ENCODE peak calls at places on chromosomes 5 and 9, in six cellular contexts. V is neuronal stem cell, W is IMR-90, Z is mesenchymal stem cell, H is H1, S is trophoblast cell. A is an unnamed sample.
A peak's percentile ranks its signal among the peaks of the same experiment; 100 is the strongest.

GRCh38 chr9:130927995-130928900 is 10.8 kb downstream of the FIBCD1 start:
- DNase-seq in Z (no peak), H (no peak), W (peak; percentile 72), S (no peak), V (no peak), A (no peak)

GRCh38 chr5:179900707-179901106 is 7.0 kb downstream of the TBC1D9B start:
- DNase-seq in S (no peak), W (no peak), H (no peak), V (no peak), Z (no peak), A (no peak)

GRCh38 chr5:41636605-41637004 is 126.2 kb upstream of the PLCXD3 start:
- DNase-seq in S (peak; percentile 55), W (peak; percentile 28), H (no peak), Z (peak; percentile 4), V (peak; percentile 20), A (peak; percentile 79)

GRCh38 chr5:139637438-139638089 is 10.6 kb upstream of the CXXC5 start:
- DNase-seq in V (no peak), S (peak; percentile 71), H (no peak), Z (peak; percentile 90), W (peak; percentile 74), A (peak; percentile 89)

GRCh38 chr9:97895695-97896332 is 26.5 kb downstream of the TRMO start:
- DNase-seq in H (no peak), Z (peak; percentile 3), V (no peak), S (peak; percentile 30), W (peak; percentile 15), A (peak; percentile 86)

GRCh38 chr5:135024956-135025729 is 8.9 kb downstream of the PITX1 start:
- DNase-seq in Z (peak; percentile 41), S (peak; percentile 8), H (no peak), W (no peak), V (no peak), A (no peak)

GRCh38 chr9:131875828-131876485 is 136.1 kb upstream of the RAPGEF1 start:
- DNase-seq in Z (no peak), S (no peak), H (no peak), V (no peak), W (peak; percentile 57), A (no peak)

GRCh38 chr5:124741711-124742496 is 4.5 kb downstream of the ZNF608 start:
- DNase-seq in H (no peak), V (peak; percentile 84), Z (peak; percentile 93), S (no peak), W (peak; percentile 83), A (peak; percentile 92)

GRCh38 chr5:167783145-167783817 is 508.2 kb upstream of the WWC1 start:
- DNase-seq in V (no peak), Z (no peak), S (no peak), H (no peak), W (no peak), A (no peak)

GRCh38 chr5:180640765-180641565 is 8.4 kb downstream of the FLT4 start:
- DNase-seq in H (no peak), Z (no peak), V (no peak), W (no peak), S (no peak), A (no peak)

GRCh38 chr5:42491699-42492098 is 68.5 kb downstream of the GHR start:
- DNase-seq in S (peak; percentile 96), H (no peak), Z (peak; percentile 16), W (no peak), V (peak; percentile 9), A (peak; percentile 93)

GRCh38 chr5:80492741-80493140 is 4.8 kb downstream of the FAM151B start:
- DNase-seq in W (no peak), Z (no peak), S (no peak), V (no peak), H (no peak), A (no peak)

GRCh38 chr5:7897014-7897600 is 28.2 kb downstream of the MTRR start:
- DNase-seq in H (peak; percentile 9), Z (peak; percentile 46), W (peak; percentile 52), V (no peak), S (peak; percentile 27), A (peak; percentile 70)

GRCh38 chr9:108271646-108272349 is 584.0 kb downstream of the ACTL7B start:
- DNase-seq in W (peak; percentile 88), Z (peak; percentile 96), V (peak; percentile 30), S (peak; percentile 23), H (no peak), A (peak; percentile 75)
- H2BK120ac ChIP-seq in W (peak overlapping the region; percentile 26), Z (no peak overlapping the region), V (no peak overlapping the region), S (no peak overlapping the region), H (no peak overlapping the region), A (no peak overlapping the region)

GRCh38 chr9:33233659-33234335 is 6.2 kb upstream of the SPINK4 start:
- DNase-seq in Z (peak; percentile 82), H (no peak), V (no peak), W (peak; percentile 99), S (no peak), A (no peak)
- H3K4me3 ChIP-seq in Z (no peak overlapping the region), H (no peak overlapping the region), V (no peak overlapping the region), W (no peak overlapping the region), S (no peak overlapping the region), A (no peak overlapping the region)

GRCh38 chr5:143554194-143554717 is 150.8 kb upstream of the NR3C1 start:
- DNase-seq in S (peak; percentile 87), H (no peak), W (peak; percentile 99), Z (peak; percentile 85), V (no peak), A (no peak)

GRCh38 chr5:143554918-143555477 is 151.5 kb upstream of the NR3C1 start:
- DNase-seq in H (no peak), Z (peak; percentile 83), W (peak; percentile 84), V (no peak), S (peak; percentile 64), A (no peak)

GRCh38 chr5:143550985-143551630 is 147.6 kb upstream of the NR3C1 start:
- DNase-seq in Z (no peak), S (no peak), H (no peak), W (peak; percentile 40), V (no peak), A (no peak)

GRCh38 chr5:143551765-143552164 is 148.3 kb upstream of the NR3C1 start:
- DNase-seq in H (no peak), Z (no peak), S (no peak), V (no peak), W (peak; percentile 67), A (no peak)

DNA sequence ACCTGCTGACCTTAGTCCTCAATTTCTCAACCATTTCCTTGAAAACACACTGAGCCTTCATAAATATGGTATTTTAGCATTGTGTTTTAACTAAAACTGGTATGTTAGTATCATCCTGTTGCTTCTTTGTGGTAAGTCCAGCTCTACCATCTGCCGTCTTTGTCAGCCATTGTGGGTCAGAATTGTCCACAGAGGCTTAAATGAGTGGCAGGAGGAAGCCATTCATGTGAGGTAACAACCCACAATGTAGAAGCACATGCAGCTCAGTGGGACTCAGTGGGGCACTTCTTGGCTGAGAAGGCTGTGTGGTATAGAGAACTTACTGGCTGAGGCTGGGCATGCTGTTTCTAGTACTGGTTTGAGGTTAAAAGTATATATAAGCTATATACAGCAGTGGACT is 149.2 kb upstream of the NR3C1 start:
- DNase-seq in Z (no peak), S (no peak), H (no peak), W (no peak), V (no peak), A (no peak)
- H2BK120ac ChIP-seq in Z (no peak overlapping the region), S (no peak overlapping the region), H (no peak overlapping the region), W (peak overlapping the region; percentile 93), V (no peak overlapping the region), A (no peak overlapping the region)

GRCh38 chr5:173734716-173735115 is 118.3 kb upstream of the BOD1 start:
- DNase-seq in H (no peak), W (no peak), Z (no peak), V (no peak), S (no peak), A (no peak)

GRCh38 chr5:173735171-173735570 is 118.7 kb upstream of the BOD1 start:
- DNase-seq in Z (no peak), W (no peak), S (no peak), V (no peak), H (no peak), A (no peak)

GRCh38 chr5:173733831-173734491 is 117.5 kb upstream of the BOD1 start:
- DNase-seq in S (no peak), H (no peak), Z (no peak), V (no peak), W (no peak), A (no peak)

GRCh38 chr5:173735691-173736090 is 119.2 kb upstream of the BOD1 start:
- DNase-seq in S (no peak), H (no peak), W (no peak), V (no peak), Z (no peak), A (no peak)

DNA sequence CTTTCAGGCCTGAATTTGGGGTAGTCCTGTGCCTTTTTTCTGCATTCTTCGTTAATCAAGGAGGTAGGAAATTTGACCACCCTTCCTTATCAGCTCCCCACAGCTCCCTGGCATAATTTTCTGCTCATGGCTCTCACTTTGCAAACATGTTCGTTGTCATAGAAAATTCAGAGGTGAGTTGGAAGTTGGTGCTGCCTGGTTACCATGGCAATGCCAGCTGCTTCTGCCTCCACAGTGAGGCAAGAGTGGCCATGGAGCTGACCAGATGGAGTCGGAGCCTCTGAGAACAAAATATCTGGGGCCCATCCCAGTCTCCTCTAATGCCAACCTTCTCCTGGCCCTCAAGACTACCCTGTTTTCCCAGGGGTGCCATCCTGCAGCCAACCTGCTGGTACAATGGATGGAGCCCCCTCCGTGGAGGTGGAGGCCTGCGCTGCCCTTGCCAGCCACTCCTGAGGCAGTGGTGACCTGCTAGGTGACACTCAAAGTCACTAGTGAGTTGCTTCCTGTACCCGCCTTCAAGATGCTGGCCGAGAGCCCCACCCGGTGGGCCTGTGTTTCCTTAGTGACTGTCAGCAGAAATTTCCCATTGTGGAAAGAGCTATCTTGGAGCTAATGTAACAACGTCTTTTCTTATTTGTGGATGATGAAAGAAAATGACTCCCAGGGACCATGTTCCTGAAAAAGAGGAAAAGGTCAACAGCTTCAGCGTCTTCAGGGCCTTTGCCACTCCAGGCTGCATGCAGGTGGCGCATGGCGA is 116.8 kb upstream of the BOD1 start:
- DNase-seq in V (no peak), Z (no peak), H (no peak), W (no peak), S (no peak), A (no peak)
- H3K4me3 ChIP-seq in V (no peak overlapping the region), Z (no peak overlapping the region), H (no peak overlapping the region), W (no peak overlapping the region), S (no peak overlapping the region), A (no peak overlapping the region)

DNA sequence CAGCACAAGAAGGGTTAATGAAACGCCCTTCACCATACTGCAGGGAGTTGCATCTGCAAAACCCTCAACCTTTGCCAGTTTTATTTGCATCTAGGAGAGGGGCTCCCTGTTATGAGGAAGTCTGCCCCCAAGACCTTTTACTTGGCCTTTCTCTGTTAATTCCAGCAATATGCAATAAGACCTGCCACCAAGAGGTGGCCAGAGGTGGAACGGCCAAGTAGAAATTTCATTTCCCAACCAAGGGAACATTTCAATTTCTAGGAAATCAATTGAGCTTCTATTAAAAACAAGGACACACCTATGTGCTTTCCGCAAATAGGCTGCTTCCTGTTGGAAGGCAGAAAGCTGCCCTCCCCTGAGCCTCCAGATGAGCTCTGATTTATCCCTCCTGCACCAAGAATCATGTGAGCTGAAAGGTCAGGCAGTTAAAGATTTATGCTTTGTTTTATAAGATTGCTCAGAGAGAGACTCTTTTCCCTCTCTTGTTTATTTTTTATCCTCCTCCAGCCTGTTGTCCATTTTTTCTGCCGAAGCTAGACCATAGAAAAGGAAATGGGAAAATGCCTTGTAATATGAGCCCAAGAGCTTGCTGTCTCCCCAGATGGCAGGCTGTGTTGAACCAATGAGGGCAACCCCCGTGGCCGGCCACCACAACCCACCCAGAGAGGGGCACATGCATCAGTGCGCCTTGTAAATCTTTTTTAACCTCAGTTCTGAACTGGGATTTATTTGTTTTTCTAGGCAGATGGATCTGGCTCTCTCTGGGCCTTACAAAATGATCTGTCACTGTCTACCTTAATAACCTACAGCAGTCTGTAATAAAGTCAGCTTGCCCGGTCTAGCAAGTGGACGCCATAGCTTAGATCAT is 572.8 kb downstream of the TLE1 start:
- DNase-seq in W (peak; percentile 47), S (no peak), V (no peak), Z (peak; percentile 61), H (no peak), A (no peak)
- H2BK120ac ChIP-seq in W (no peak overlapping the region), S (no peak overlapping the region), V (no peak overlapping the region), Z (peak overlapping the region; percentile 67), H (no peak overlapping the region), A (no peak overlapping the region)

A was measured in mesendoderm.